ENCODE peak calls at places on chromosomes 7 and 10, in eight cellular contexts. One of them, this sample, is unnamed.
A peak's percentile ranks its signal among the peaks of the same experiment; 100 is the strongest.

GRCh38 chr7:2018786-2019692 is 213.7 kb downstream of the MAD1L1 start:
- DNase-seq in transverse colon: peak; percentile 20
- DNase-seq in AG04449: peak; percentile 49
- DNase-seq in epithelial cell of esophagus: peak; percentile 55
- DNase-seq in cardiac muscle cell: peak; percentile 15
- DNase-seq in GM13976: peak; percentile 65
- DNase-seq in esophagus muscularis mucosa: no peak
- DNase-seq in CD4-positive, alpha-beta T cell: no peak
- DNase-seq in this sample: peak; percentile 69

GRCh38 chr10:69733791-69734261 is 67.9 kb upstream of the COL13A1 start:
- DNase-seq in transverse colon: no peak
- DNase-seq in AG04449: no peak
- DNase-seq in epithelial cell of esophagus: peak; percentile 58
- DNase-seq in cardiac muscle cell: no peak
- DNase-seq in GM13976: no peak
- DNase-seq in esophagus muscularis mucosa: no peak
- DNase-seq in CD4-positive, alpha-beta T cell: no peak
- DNase-seq in this sample: no peak

GRCh38 chr7:47638679-47639306 is 56.9 kb upstream of the TNS3 start:
- DNase-seq in transverse colon: peak; percentile 68
- DNase-seq in AG04449: no peak
- DNase-seq in epithelial cell of esophagus: peak; percentile 35
- DNase-seq in cardiac muscle cell: no peak
- DNase-seq in GM13976: no peak
- DNase-seq in esophagus muscularis mucosa: no peak
- DNase-seq in CD4-positive, alpha-beta T cell: no peak
- DNase-seq in this sample: no peak

GRCh38 chr7:114415054-114415997 is 711 bp downstream of the FOXP2 start:
- DNase-seq in transverse colon: no peak
- DNase-seq in AG04449: no peak
- DNase-seq in epithelial cell of esophagus: no peak
- DNase-seq in cardiac muscle cell: no peak
- DNase-seq in GM13976: no peak
- DNase-seq in esophagus muscularis mucosa: no peak
- DNase-seq in CD4-positive, alpha-beta T cell: no peak
- DNase-seq in this sample: no peak

GRCh38 chr7:87398441-87398840 is 53.0 kb downstream of the CROT start:
- DNase-seq in transverse colon: no peak
- DNase-seq in AG04449: peak; percentile 82
- DNase-seq in epithelial cell of esophagus: peak; percentile 91
- DNase-seq in cardiac muscle cell: no peak
- DNase-seq in GM13976: no peak
- DNase-seq in esophagus muscularis mucosa: no peak
- DNase-seq in CD4-positive, alpha-beta T cell: no peak
- DNase-seq in this sample: no peak

GRCh38 chr7:82044497-82045080 is 274.7 kb upstream of the HGF start:
- DNase-seq in transverse colon: peak; percentile 14
- DNase-seq in AG04449: no peak
- DNase-seq in epithelial cell of esophagus: peak; percentile 62
- DNase-seq in cardiac muscle cell: peak; percentile 61
- DNase-seq in GM13976: peak; percentile 8
- DNase-seq in esophagus muscularis mucosa: no peak
- DNase-seq in CD4-positive, alpha-beta T cell: no peak
- DNase-seq in this sample: peak; percentile 19

GRCh38 chr7:3916146-3916545 is 615.1 kb downstream of the SDK1 start:
- DNase-seq in transverse colon: no peak
- DNase-seq in AG04449: no peak
- DNase-seq in epithelial cell of esophagus: peak; percentile 77
- DNase-seq in cardiac muscle cell: no peak
- DNase-seq in GM13976: no peak
- DNase-seq in esophagus muscularis mucosa: no peak
- DNase-seq in CD4-positive, alpha-beta T cell: no peak
- DNase-seq in this sample: no peak

GRCh38 chr10:102479651-102480050 is 22.9 kb downstream of the ACTR1A start:
- DNase-seq in transverse colon: no peak
- DNase-seq in AG04449: no peak
- DNase-seq in epithelial cell of esophagus: no peak
- DNase-seq in cardiac muscle cell: no peak
- DNase-seq in GM13976: no peak
- DNase-seq in esophagus muscularis mucosa: no peak
- DNase-seq in CD4-positive, alpha-beta T cell: no peak
- DNase-seq in this sample: no peak

GRCh38 chr10:124999433-125000365 is 57.8 kb downstream of the ZRANB1 start:
- DNase-seq in transverse colon: peak; percentile 17
- DNase-seq in AG04449: peak; percentile 52
- DNase-seq in epithelial cell of esophagus: no peak
- DNase-seq in cardiac muscle cell: no peak
- DNase-seq in GM13976: peak; percentile 28
- DNase-seq in esophagus muscularis mucosa: no peak
- DNase-seq in CD4-positive, alpha-beta T cell: no peak
- DNase-seq in this sample: peak; percentile 70

GRCh38 chr7:15306286-15306685 is 255.5 kb downstream of the AGMO start:
- DNase-seq in transverse colon: no peak
- DNase-seq in AG04449: no peak
- DNase-seq in epithelial cell of esophagus: no peak
- DNase-seq in cardiac muscle cell: no peak
- DNase-seq in GM13976: no peak
- DNase-seq in esophagus muscularis mucosa: no peak
- DNase-seq in CD4-positive, alpha-beta T cell: no peak
- DNase-seq in this sample: no peak

GRCh38 chr7:15308831-15309230 is 253.0 kb downstream of the AGMO start:
- DNase-seq in transverse colon: no peak
- DNase-seq in AG04449: no peak
- DNase-seq in epithelial cell of esophagus: no peak
- DNase-seq in cardiac muscle cell: no peak
- DNase-seq in GM13976: no peak
- DNase-seq in esophagus muscularis mucosa: no peak
- DNase-seq in CD4-positive, alpha-beta T cell: no peak
- DNase-seq in this sample: no peak

GRCh38 chr7:15309891-15310290 is 251.9 kb downstream of the AGMO start:
- DNase-seq in transverse colon: no peak
- DNase-seq in AG04449: peak; percentile 26
- DNase-seq in epithelial cell of esophagus: peak; percentile 51
- DNase-seq in cardiac muscle cell: no peak
- DNase-seq in GM13976: no peak
- DNase-seq in esophagus muscularis mucosa: no peak
- DNase-seq in CD4-positive, alpha-beta T cell: no peak
- DNase-seq in this sample: no peak

GRCh38 chr7:15303357-15303756 is 258.5 kb downstream of the AGMO start:
- DNase-seq in transverse colon: no peak
- DNase-seq in AG04449: no peak
- DNase-seq in epithelial cell of esophagus: no peak
- DNase-seq in cardiac muscle cell: no peak
- DNase-seq in GM13976: no peak
- DNase-seq in esophagus muscularis mucosa: no peak
- DNase-seq in CD4-positive, alpha-beta T cell: no peak
- DNase-seq in this sample: no peak

DNA sequence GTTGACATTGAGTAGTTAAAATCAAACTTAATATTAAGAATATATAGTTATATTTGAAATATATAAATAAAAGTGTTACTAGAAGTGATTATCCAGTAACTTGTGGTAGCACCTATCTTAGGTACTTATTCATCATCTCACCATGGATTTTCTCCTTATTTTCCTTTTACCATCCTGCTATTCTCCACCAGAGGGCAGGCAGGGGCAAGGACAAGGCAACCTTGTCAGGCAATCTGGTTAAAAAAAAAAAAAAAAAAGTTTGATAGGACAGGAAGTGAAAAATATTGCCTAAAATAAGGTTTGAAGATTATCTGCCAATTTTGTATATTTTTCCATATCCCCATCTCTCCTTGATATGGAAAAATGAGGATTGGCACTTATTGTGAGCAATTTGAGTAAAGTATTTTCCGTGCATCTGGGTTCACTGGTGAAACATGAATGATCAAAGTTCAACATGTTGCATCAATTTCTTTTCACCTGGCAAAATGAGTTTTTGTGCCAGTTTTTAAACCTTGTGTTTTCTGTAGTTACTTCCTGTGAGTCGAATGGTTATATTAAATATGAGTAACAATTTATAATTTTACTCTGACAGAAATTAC is 256.7 kb downstream of the AGMO start:
- DNase-seq in transverse colon: peak; percentile 23
- DNase-seq in AG04449: no peak
- DNase-seq in epithelial cell of esophagus: peak; percentile 68
- DNase-seq in cardiac muscle cell: peak; percentile 64
- DNase-seq in GM13976: peak; percentile 4
- DNase-seq in esophagus muscularis mucosa: no peak
- DNase-seq in CD4-positive, alpha-beta T cell: no peak
- DNase-seq in this sample: peak; percentile 12
- TF ChIP-seq CTCF in transverse colon: peak; percentile 62
- TF ChIP-seq CTCF in AG04449: peak; percentile 68
- TF ChIP-seq CTCF in epithelial cell of esophagus: peak; percentile 90
- TF ChIP-seq CTCF in cardiac muscle cell: peak; percentile 89
- TF ChIP-seq CTCF in GM13976: peak; percentile 39
- TF ChIP-seq CTCF in esophagus muscularis mucosa: peak; percentile 79
- TF ChIP-seq CTCF in CD4-positive, alpha-beta T cell: no peak
- TF ChIP-seq CTCF in this sample: peak; percentile 85

GRCh38 chr7:13745530-13745929 is 243.9 kb downstream of the ETV1 start:
- DNase-seq in transverse colon: no peak
- DNase-seq in AG04449: no peak
- DNase-seq in epithelial cell of esophagus: no peak
- DNase-seq in cardiac muscle cell: no peak
- DNase-seq in GM13976: no peak
- DNase-seq in esophagus muscularis mucosa: no peak
- DNase-seq in CD4-positive, alpha-beta T cell: no peak
- DNase-seq in this sample: no peak

GRCh38 chr7:13742126-13742525 is 247.3 kb downstream of the ETV1 start:
- DNase-seq in transverse colon: no peak
- DNase-seq in AG04449: peak; percentile 44
- DNase-seq in epithelial cell of esophagus: no peak
- DNase-seq in cardiac muscle cell: peak; percentile 64
- DNase-seq in GM13976: no peak
- DNase-seq in esophagus muscularis mucosa: no peak
- DNase-seq in CD4-positive, alpha-beta T cell: no peak
- DNase-seq in this sample: peak; percentile 44

GRCh38 chr7:13737563-13737962 is 251.9 kb downstream of the ETV1 start:
- DNase-seq in transverse colon: no peak
- DNase-seq in AG04449: no peak
- DNase-seq in epithelial cell of esophagus: no peak
- DNase-seq in cardiac muscle cell: no peak
- DNase-seq in GM13976: no peak
- DNase-seq in esophagus muscularis mucosa: no peak
- DNase-seq in CD4-positive, alpha-beta T cell: no peak
- DNase-seq in this sample: no peak

GRCh38 chr7:13742719-13743640 is 246.5 kb downstream of the ETV1 start:
- DNase-seq in transverse colon: peak; percentile 13
- DNase-seq in AG04449: no peak
- DNase-seq in epithelial cell of esophagus: peak; percentile 69
- DNase-seq in cardiac muscle cell: peak; percentile 67
- DNase-seq in GM13976: no peak
- DNase-seq in esophagus muscularis mucosa: no peak
- DNase-seq in CD4-positive, alpha-beta T cell: no peak
- DNase-seq in this sample: peak; percentile 38
- TF ChIP-seq CTCF in transverse colon: peak; percentile 15
- TF ChIP-seq CTCF in AG04449: peak; percentile 41
- TF ChIP-seq CTCF in epithelial cell of esophagus: peak; percentile 63
- TF ChIP-seq CTCF in cardiac muscle cell: peak; percentile 51
- TF ChIP-seq CTCF in GM13976: no peak
- TF ChIP-seq CTCF in esophagus muscularis mucosa: peak; percentile 47
- TF ChIP-seq CTCF in CD4-positive, alpha-beta T cell: peak; percentile 9
- TF ChIP-seq CTCF in this sample: peak; percentile 45

DNA sequence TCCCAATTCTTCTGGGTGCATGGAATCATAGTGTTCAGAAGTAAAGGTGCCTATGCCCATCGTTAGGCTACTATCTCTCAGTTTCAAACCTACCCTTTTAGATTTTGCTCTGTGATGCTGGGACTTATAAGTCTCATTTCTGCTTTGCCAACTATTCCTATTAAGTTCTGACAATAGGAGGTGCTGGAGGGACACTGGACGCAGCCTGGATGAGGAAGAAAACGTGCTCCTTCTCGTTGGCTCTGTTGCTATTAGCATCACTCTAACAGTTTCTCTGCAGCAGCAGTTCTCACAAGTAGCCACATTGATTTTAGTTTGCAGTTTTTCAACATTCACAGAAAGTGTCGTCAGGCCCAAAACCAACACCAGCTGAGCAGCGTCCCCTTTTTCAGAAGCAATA is 72.4 kb downstream of the ABCC2 start:
- DNase-seq in transverse colon: no peak
- DNase-seq in AG04449: peak; percentile 36
- DNase-seq in epithelial cell of esophagus: peak; percentile 55
- DNase-seq in cardiac muscle cell: peak; percentile 71
- DNase-seq in GM13976: no peak
- DNase-seq in esophagus muscularis mucosa: no peak
- DNase-seq in CD4-positive, alpha-beta T cell: no peak
- DNase-seq in this sample: peak; percentile 31
- TF ChIP-seq CTCF in transverse colon: peak; percentile 17
- TF ChIP-seq CTCF in AG04449: peak; percentile 69
- TF ChIP-seq CTCF in epithelial cell of esophagus: peak; percentile 58
- TF ChIP-seq CTCF in cardiac muscle cell: peak; percentile 70
- TF ChIP-seq CTCF in GM13976: no peak
- TF ChIP-seq CTCF in esophagus muscularis mucosa: peak; percentile 53
- TF ChIP-seq CTCF in CD4-positive, alpha-beta T cell: no peak
- TF ChIP-seq CTCF in this sample: peak; percentile 64

GRCh38 chr7:101172854-101173751 is 7.0 kb downstream of the NAT16 start:
- DNase-seq in transverse colon: peak; percentile 68
- DNase-seq in AG04449: no peak
- DNase-seq in epithelial cell of esophagus: peak; percentile 74
- DNase-seq in cardiac muscle cell: no peak
- DNase-seq in GM13976: no peak
- DNase-seq in esophagus muscularis mucosa: no peak
- DNase-seq in CD4-positive, alpha-beta T cell: no peak
- DNase-seq in this sample: no peak

GRCh38 chr7:101172005-101172853 is 6.9 kb upstream of the VGF start:
- DNase-seq in transverse colon: no peak
- DNase-seq in AG04449: no peak
- DNase-seq in epithelial cell of esophagus: no peak
- DNase-seq in cardiac muscle cell: no peak
- DNase-seq in GM13976: no peak
- DNase-seq in esophagus muscularis mucosa: no peak
- DNase-seq in CD4-positive, alpha-beta T cell: no peak
- DNase-seq in this sample: no peak

GRCh38 chr7:101170617-101171441 is 5.5 kb upstream of the VGF start:
- DNase-seq in transverse colon: no peak
- DNase-seq in AG04449: no peak
- DNase-seq in epithelial cell of esophagus: no peak
- DNase-seq in cardiac muscle cell: no peak
- DNase-seq in GM13976: no peak
- DNase-seq in esophagus muscularis mucosa: no peak
- DNase-seq in CD4-positive, alpha-beta T cell: no peak
- DNase-seq in this sample: no peak

GRCh38 chr7:101169838-101170531 is 4.6 kb upstream of the VGF start:
- DNase-seq in transverse colon: peak; percentile 79
- DNase-seq in AG04449: no peak
- DNase-seq in epithelial cell of esophagus: peak; percentile 63
- DNase-seq in cardiac muscle cell: peak; percentile 65
- DNase-seq in GM13976: peak; percentile 80
- DNase-seq in esophagus muscularis mucosa: no peak
- DNase-seq in CD4-positive, alpha-beta T cell: peak; percentile 73
- DNase-seq in this sample: no peak

DNA sequence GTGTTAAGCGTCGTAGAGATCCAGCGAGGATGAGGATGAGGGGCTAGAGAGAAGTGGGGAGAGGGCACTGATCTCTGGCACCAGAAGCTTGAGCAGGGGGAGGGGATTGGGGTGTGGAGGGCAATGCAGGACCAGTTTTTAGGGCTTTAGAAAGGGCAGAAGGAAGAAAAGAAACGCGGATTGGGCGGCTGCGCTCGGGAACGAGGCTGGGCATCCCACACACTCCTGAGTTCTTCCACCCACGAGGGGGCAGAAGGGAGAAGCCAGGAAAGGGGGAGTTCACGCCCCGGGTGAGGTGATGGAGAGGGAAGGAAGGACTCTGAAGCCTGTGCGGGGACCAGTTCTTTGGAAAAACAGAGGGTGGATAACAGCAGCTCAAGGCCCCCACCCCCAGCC is 6.1 kb upstream of the VGF start:
- DNase-seq in transverse colon: no peak
- DNase-seq in AG04449: no peak
- DNase-seq in epithelial cell of esophagus: no peak
- DNase-seq in cardiac muscle cell: no peak
- DNase-seq in GM13976: no peak
- DNase-seq in esophagus muscularis mucosa: no peak
- DNase-seq in CD4-positive, alpha-beta T cell: no peak
- DNase-seq in this sample: no peak
- TF ChIP-seq CTCF in transverse colon: no peak
- TF ChIP-seq CTCF in AG04449: peak; percentile 47
- TF ChIP-seq CTCF in epithelial cell of esophagus: peak; percentile 7
- TF ChIP-seq CTCF in cardiac muscle cell: peak; percentile 32
- TF ChIP-seq CTCF in GM13976: no peak
- TF ChIP-seq CTCF in esophagus muscularis mucosa: no peak
- TF ChIP-seq CTCF in CD4-positive, alpha-beta T cell: no peak
- TF ChIP-seq CTCF in this sample: peak; percentile 41

This sample was measured in AG09319.